ENCODE peak calls at places on chromosomes 3 and 15, in four cellular contexts. Q, T, Z and V are unnamed samples.

GRCh38 chr3:15923640-15924405 is 126.0 kb upstream of the ANKRD28 start:
- DNase-seq in Q (no peak), T (no peak), Z (no peak), V (no peak)

GRCh38 chr3:160005004-160005403 is 16.4 kb downstream of the IL12A start:
- DNase-seq in T (no peak), Q (no peak), Z (no peak), V (no peak)

GRCh38 chr15:66089049-66089448 is 164.5 kb downstream of the MEGF11 start:
- DNase-seq in T (no peak), Z (no peak), Q (no peak), V (no peak)

GRCh38 chr3:106004137-106004600 is 135.4 kb upstream of the CBLB start:
- DNase-seq in Q (no peak), T (no peak), Z (peak), V (peak)

GRCh38 chr15:88627463-88627862 is 6.3 kb downstream of the AEN start:
- DNase-seq in Z (no peak), Q (no peak), T (no peak), V (no peak)

GRCh38 chr3:44128057-44128775 is 113.5 kb upstream of the TOPAZ1 start:
- DNase-seq in T (no peak), Z (no peak), Q (no peak), V (no peak)

GRCh38 chr15:63519548-63520178 is 15.3 kb downstream of the USP3 start:
- DNase-seq in Q (no peak), Z (no peak), T (no peak), V (no peak)

GRCh38 chr3:50345586-50345985 is at the start of gene ZMYND10:
- DNase-seq in Z (peak), Q (peak), T (peak), V (peak)

GRCh38 chr3:135040321-135041110 is 245.5 kb downstream of the EPHB1 start:
- DNase-seq in T (no peak), Z (no peak), Q (no peak), V (no peak)